ENCODE peak calls at places on chromosomes 3 and 15, in five cellular contexts. Q is psoas muscle, V is upper lobe of right lung, P is heart right ventricle, G is sigmoid colon. A is an unnamed sample.

GRCh38 chr15:89680282-89680873 is 1.2 kb upstream of the PLIN1 start:
- DNase-seq in Q (peak; percentile 68), V (no peak), P (peak; percentile 78), G (peak; percentile 87), A (peak; percentile 97)

GRCh38 chr3:111737056-111737711 is 121.9 kb upstream of the PHLDB2 start:
- DNase-seq in Q (peak; percentile 53), V (no peak), P (peak; percentile 73), G (no peak), A (no peak)

GRCh38 chr15:92305342-92305741 is 88.3 kb upstream of the ST8SIA2 start:
- DNase-seq in Q (no peak), V (no peak), P (no peak), G (no peak), A (no peak)

GRCh38 chr3:98972155-98972554 is 70.7 kb upstream of the DCBLD2 start:
- DNase-seq in Q (no peak), V (no peak), P (peak; percentile 12), G (no peak), A (peak; percentile 97)

GRCh38 chr3:182327196-182327681 is 466.1 kb upstream of the ATP11B start:
- DNase-seq in Q (no peak), V (no peak), P (no peak), G (no peak), A (peak; percentile 95)

GRCh38 chr15:78937132-78937739 is 7.6 kb downstream of the CTSH start:
- DNase-seq in Q (peak; percentile 61), V (peak; percentile 82), P (peak; percentile 77), G (no peak), A (no peak)

GRCh38 chr3:1960506-1960905 is 138.2 kb upstream of the CNTN4 start:
- DNase-seq in Q (no peak), V (no peak), P (no peak), G (no peak), A (no peak)

GRCh38 chr15:68794869-68795268 is 25.8 kb downstream of the ANP32A start:
- DNase-seq in Q (no peak), V (no peak), P (no peak), G (peak; percentile 63), A (no peak)

GRCh38 chr3:64300790-64301423 is 75.6 kb upstream of the PRICKLE2 start:
- DNase-seq in Q (no peak), V (no peak), P (no peak), G (no peak), A (peak; percentile 90)

GRCh38 chr3:59480486-59480995 is 430.7 kb upstream of the CFAP20DC start:
- DNase-seq in Q (no peak), V (no peak), P (no peak), G (no peak), A (peak; percentile 74)

GRCh38 chr3:68666409-68667193 is 265.7 kb downstream of the TAFA4 start:
- DNase-seq in Q (no peak), V (no peak), P (no peak), G (no peak), A (no peak)

GRCh38 chr3:4804161-4805058 is 174.8 kb upstream of the BHLHE40 start:
- DNase-seq in Q (no peak), V (no peak), P (no peak), G (no peak), A (no peak)

GRCh38 chr3:135134293-135134692 is 339.2 kb downstream of the EPHB1 start:
- DNase-seq in Q (no peak), V (no peak), P (no peak), G (no peak), A (no peak)

GRCh38 chr3:55877703-55878102 is 390.6 kb upstream of the WNT5A start:
- DNase-seq in Q (no peak), V (no peak), P (no peak), G (no peak), A (no peak)

GRCh38 chr15:69719527-69719926 is 266.9 kb downstream of the RPLP1 start:
- DNase-seq in Q (no peak), V (no peak), P (peak; percentile 21), G (no peak), A (no peak)

GRCh38 chr15:42065008-42065407 is 29.4 kb downstream of the PLA2G4D start:
- DNase-seq in Q (no peak), V (no peak), P (no peak), G (no peak), A (no peak)

GRCh38 chr3:58179235-58180098 is 31.3 kb downstream of the DNASE1L3 start:
- DNase-seq in Q (no peak), V (no peak), P (no peak), G (no peak), A (no peak)

GRCh38 chr3:142663865-142664264 is 60.0 kb upstream of the TRPC1 start:
- DNase-seq in Q (no peak), V (no peak), P (no peak), G (no peak), A (no peak)

GRCh38 chr3:129248286-129248979 is 973 bp upstream of the COPG1 start:
- DNase-seq in Q (no peak), V (no peak), P (no peak), G (no peak), A (no peak)

GRCh38 chr3:51501833-51502561 is 2.2 kb upstream of the DCAF1 start:
- DNase-seq in Q (peak; percentile 89), V (peak; percentile 86), P (peak; percentile 69), G (peak; percentile 88), A (peak; percentile 57)

GRCh38 chr3:68070186-68070585 is 415.8 kb upstream of the SUCLG2 start:
- DNase-seq in Q (no peak), V (no peak), P (no peak), G (no peak), A (no peak)

GRCh38 chr3:156507285-156507684 is 47.6 kb downstream of the SSR3 start:
- DNase-seq in Q (no peak), V (no peak), P (no peak), G (no peak), A (peak; percentile 36)

GRCh38 chr15:26113296-26113695 is 250.2 kb upstream of the ATP10A start:
- DNase-seq in Q (no peak), V (no peak), P (no peak), G (no peak), A (no peak)

GRCh38 chr3:75295013-75295412 is 369.1 kb upstream of the FRG2C start:
- DNase-seq in Q (no peak), V (no peak), P (no peak), G (no peak), A (no peak)

GRCh38 chr15:76342382-76343201 is 6.0 kb downstream of the ISL2 start:
- DNase-seq in Q (no peak), V (no peak), P (no peak), G (peak; percentile 86), A (no peak)

GRCh38 chr3:38478901-38479300 is 17.2 kb upstream of the EXOG start:
- DNase-seq in Q (no peak), V (no peak), P (no peak), G (no peak), A (no peak)

GRCh38 chr3:194351080-194351672 is at the start of gene CPN2:
- DNase-seq in Q (no peak), V (no peak), P (no peak), G (no peak), A (no peak)

GRCh38 chr15:71079208-71080044 is 35.8 kb upstream of the THSD4 start:
- DNase-seq in Q (no peak), V (no peak), P (no peak), G (no peak), A (peak; percentile 78)

GRCh38 chr3:9727743-9728142 is 3.8 kb upstream of the BRPF1 start:
- DNase-seq in Q (no peak), V (no peak), P (no peak), G (no peak), A (no peak)

GRCh38 chr3:187986514-187986934 is 167.4 kb upstream of the LPP start:
- DNase-seq in Q (peak; percentile 48), V (no peak), P (no peak), G (no peak), A (peak; percentile 97)

GRCh38 chr3:121604759-121605158 is 11.6 kb downstream of the FBXO40 start:
- DNase-seq in Q (no peak), V (no peak), P (no peak), G (no peak), A (no peak)
- H3K27ac ChIP-seq in Q (no peak overlapping the region), V (no peak overlapping the region), P (no peak overlapping the region), G (no peak overlapping the region), A (no peak overlapping the region)

GRCh38 chr3:123296261-123296660 is 94.5 kb downstream of the SEC22A start:
- DNase-seq in Q (no peak), V (peak; percentile 25), P (no peak), G (peak; percentile 44), A (no peak)

GRCh38 chr3:123296836-123297626 is 95.3 kb downstream of the SEC22A start:
- DNase-seq in Q (peak; percentile 20), V (peak; percentile 52), P (no peak), G (peak; percentile 57), A (no peak)

GRCh38 chr3:123295901-123296250 is 94.1 kb downstream of the SEC22A start:
- DNase-seq in Q (peak; percentile 30), V (no peak), P (no peak), G (peak; percentile 65), A (no peak)

GRCh38 chr3:123298903-123299302 is 97.2 kb downstream of the SEC22A start:
- DNase-seq in Q (no peak), V (no peak), P (no peak), G (no peak), A (peak; percentile 3)

DNA sequence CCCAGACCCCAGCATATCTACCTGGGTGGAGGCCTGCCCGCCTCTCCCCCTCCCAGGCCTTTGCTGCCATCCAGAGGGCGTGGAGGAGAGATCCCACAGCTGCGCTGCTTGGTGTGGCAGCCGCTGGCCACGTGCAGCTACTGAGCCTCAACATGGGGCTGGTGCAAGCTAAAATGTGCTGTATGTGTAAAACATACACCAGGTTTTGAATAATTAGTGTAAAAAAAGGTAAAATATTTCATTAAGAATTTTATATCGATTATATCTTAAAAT is 95.8 kb downstream of the SEC22A start:
- DNase-seq in Q (no peak), V (no peak), P (no peak), G (peak; percentile 48), A (no peak)
- TF ChIP-seq CTCF in Q (no peak), V (no peak), P (no peak), G (no peak), A (no peak)

GRCh38 chr3:50260027-50260941 is 8.7 kb upstream of the SEMA3B start:
- DNase-seq in Q (peak; percentile 96), V (peak; percentile 97), P (peak; percentile 94), G (peak; percentile 97), A (peak; percentile 84)

GRCh38 chr3:50260942-50261441 is 8.0 kb upstream of the SEMA3B start:
- DNase-seq in Q (no peak), V (no peak), P (no peak), G (no peak), A (no peak)

GRCh38 chr3:50258979-50259378 is 10.0 kb upstream of the SEMA3B start:
- DNase-seq in Q (no peak), V (no peak), P (no peak), G (no peak), A (no peak)

GRCh38 chr3:50257990-50258389 is 11.0 kb upstream of the SEMA3B start:
- DNase-seq in Q (no peak), V (no peak), P (no peak), G (no peak), A (no peak)

GRCh38 chr3:50259432-50260026 is 9.4 kb upstream of the SEMA3B start:
- DNase-seq in Q (no peak), V (no peak), P (no peak), G (peak; percentile 74), A (no peak)
- H3K27ac ChIP-seq in Q (peak overlapping the region; percentile 98), V (peak overlapping the region; percentile 96), P (peak overlapping the region; percentile 100), G (peak overlapping the region; percentile 99), A (peak overlapping the region; percentile 58)

GRCh38 chr15:96254168-96254567 is 76.3 kb upstream of the NR2F2 start:
- DNase-seq in Q (no peak), V (no peak), P (no peak), G (no peak), A (no peak)
- TF ChIP-seq CTCF in Q (no peak), V (no peak), P (no peak), G (no peak), A (no peak)